ENCODE peak calls at places on chromosomes 7 and 10, in eight cellular contexts. O is astrocyte of the spinal cord, T is bronchial epithelial cell, P is testis, Q is AG09309, R is upper lobe of right lung, B is OCI-LY7, F is fibroblast of pulmonary artery. V is an unnamed sample.

GRCh38 chr10:33132626-33133025 is 174.6 kb upstream of the ITGB1 start:
- DNase-seq in F (no peak), Q (no peak), P (no peak), O (no peak), T (peak), R (no peak), B (peak), V (no peak)

GRCh38 chr7:156034397-156034796 is 222.1 kb upstream of the SHH start:
- DNase-seq in T (no peak), B (peak), F (no peak), Q (no peak), R (no peak), P (no peak), O (no peak), V (peak)

GRCh38 chr10:96714031-96714590 is 6.2 kb downstream of the PIK3AP1 start:
- DNase-seq in T (peak), P (no peak), Q (peak), B (no peak), F (no peak), O (peak), R (no peak), V (no peak)

GRCh38 chr7:8201846-8202441 is 60.0 kb downstream of the ICA1 start:
- DNase-seq in P (no peak), T (peak), F (no peak), O (no peak), B (no peak), Q (no peak), R (no peak), V (no peak)

GRCh38 chr10:126842836-126843235 is 62.4 kb upstream of the DOCK1 start:
- DNase-seq in P (no peak), T (no peak), Q (no peak), O (no peak), F (no peak), B (no peak), R (no peak), V (no peak)

GRCh38 chr10:112361951-112362770 is 11.8 kb upstream of the ACSL5 start:
- DNase-seq in R (peak), Q (no peak), B (no peak), O (peak), P (peak), F (peak), T (peak), V (no peak)

GRCh38 chr10:52284416-52285013 is 29.6 kb upstream of the DKK1 start:
- DNase-seq in Q (no peak), F (no peak), B (no peak), R (no peak), P (no peak), O (no peak), T (no peak), V (no peak)

GRCh38 chr10:108970016-108970415 is 953.3 kb downstream of the XPNPEP1 start:
- DNase-seq in F (peak), B (peak), R (no peak), T (no peak), P (peak), O (peak), Q (no peak), V (no peak)

GRCh38 chr10:48445932-48446331 is 139.5 kb downstream of the MAPK8 start:
- DNase-seq in O (no peak), Q (no peak), B (no peak), P (no peak), F (no peak), T (no peak), R (no peak), V (no peak)

GRCh38 chr7:2595258-2595860 is 36.4 kb upstream of the TTYH3 start:
- DNase-seq in Q (no peak), O (no peak), T (no peak), F (no peak), R (no peak), P (no peak), B (no peak), V (no peak)

GRCh38 chr7:69177941-69178494 is 420.3 kb upstream of the AUTS2 start:
- DNase-seq in F (peak), R (no peak), Q (no peak), P (no peak), O (no peak), T (no peak), B (no peak), V (no peak)

GRCh38 chr7:77913977-77914607 is 115.5 kb downstream of the PHTF2 start:
- DNase-seq in Q (no peak), O (peak), B (no peak), F (peak), P (no peak), R (no peak), T (peak), V (no peak)

GRCh38 chr10:87757685-87758084 is 60.3 kb downstream of the ATAD1 start:
- DNase-seq in T (no peak), P (no peak), Q (no peak), R (no peak), B (no peak), F (no peak), O (no peak), V (no peak)

GRCh38 chr10:17607603-17608332 is 9.4 kb downstream of the HACD1 start:
- DNase-seq in R (no peak), T (peak), O (peak), F (peak), P (no peak), B (peak), Q (no peak), V (no peak)

GRCh38 chr7:264541-265191 is 25.3 kb upstream of the FOXL3 start:
- DNase-seq in B (no peak), Q (no peak), F (no peak), O (no peak), T (peak), R (no peak), P (no peak), V (no peak)

GRCh38 chr10:17286562-17287089 is 58.6 kb downstream of the VIM start:
- DNase-seq in O (no peak), B (no peak), R (no peak), P (no peak), T (no peak), F (no peak), Q (no peak), V (no peak)

GRCh38 chr10:119595715-119596515 is 849 bp downstream of the TIAL1 start:
- DNase-seq in P (peak), T (no peak), R (peak), F (peak), O (peak), B (peak), Q (no peak), V (no peak)

GRCh38 chr7:30930621-30931020 is 19.0 kb downstream of the AQP1 start:
- DNase-seq in P (peak), O (no peak), Q (no peak), F (peak), R (peak), T (no peak), B (no peak), V (no peak)

GRCh38 chr7:27994639-27995038 is 186.0 kb downstream of the JAZF1 start:
- DNase-seq in R (no peak), F (peak), O (peak), Q (no peak), B (no peak), T (no peak), P (no peak), V (no peak)

GRCh38 chr7:18174996-18175395 is 147.3 kb upstream of the PRPS1L1 start:
- DNase-seq in B (no peak), O (no peak), T (no peak), R (no peak), P (no peak), Q (no peak), F (no peak), V (no peak)

GRCh38 chr7:101410743-101411476 is 48.2 kb downstream of the COL26A1 start:
- DNase-seq in O (no peak), P (peak), R (no peak), F (peak), T (no peak), Q (no peak), B (peak), V (no peak)

GRCh38 chr7:124752310-124752709 is 13.3 kb downstream of the GPR37 start:
- DNase-seq in T (no peak), R (no peak), B (no peak), O (peak), P (no peak), Q (no peak), F (no peak), V (no peak)

GRCh38 chr10:120423350-120424197 is 33.5 kb upstream of the PLPP4 start:
- DNase-seq in F (peak), Q (no peak), O (peak), R (peak), P (peak), B (peak), T (peak), V (no peak)

GRCh38 chr10:21529236-21529910 is 3.9 kb upstream of the SKIDA1 start:
- DNase-seq in T (no peak), Q (no peak), B (no peak), F (no peak), P (no peak), O (no peak), R (no peak), V (no peak)

GRCh38 chr10:3091346-3091787 is 24.0 kb downstream of the PFKP start:
- DNase-seq in T (peak), F (peak), R (peak), P (no peak), O (peak), Q (peak), B (no peak), V (peak)

GRCh38 chr7:138603549-138604324 is 97.4 kb downstream of the SVOPL start:
- DNase-seq in P (no peak), O (no peak), T (no peak), B (no peak), Q (no peak), F (no peak), R (no peak), V (no peak)

GRCh38 chr7:542131-542934 is 22.7 kb upstream of the PDGFA start:
- DNase-seq in F (no peak), Q (no peak), O (no peak), T (no peak), R (no peak), P (no peak), B (no peak), V (no peak)

GRCh38 chr7:88664630-88665233 is 94.8 kb upstream of the ZNF804B start:
- DNase-seq in F (peak), Q (no peak), R (no peak), T (peak), O (peak), P (no peak), B (no peak), V (no peak)

GRCh38 chr7:95811846-95812445 is 39.6 kb downstream of the DYNC1I1 start:
- DNase-seq in P (no peak), B (no peak), O (peak), T (no peak), F (no peak), Q (no peak), R (no peak), V (no peak)

GRCh38 chr7:28900311-28900710 is 57.8 kb downstream of the TRIL start:
- DNase-seq in T (no peak), F (no peak), O (no peak), Q (no peak), B (no peak), P (no peak), R (no peak), V (no peak)

GRCh38 chr10:5959581-5960069 is 17.7 kb downstream of the IL15RA start:
- DNase-seq in Q (no peak), R (no peak), B (no peak), F (no peak), T (no peak), O (no peak), P (peak), V (no peak)

GRCh38 chr10:103838851-103839512 is 16.4 kb downstream of the SH3PXD2A start:
- DNase-seq in F (no peak), P (no peak), R (no peak), Q (no peak), O (no peak), B (no peak), T (no peak), V (no peak)

GRCh38 chr7:151833691-151834090 is 43.2 kb downstream of the PRKAG2 start:
- DNase-seq in P (no peak), F (no peak), B (no peak), T (no peak), O (no peak), Q (no peak), R (no peak), V (no peak)

GRCh38 chr10:69405221-69405620 is 11.5 kb downstream of the TACR2 start:
- DNase-seq in Q (no peak), T (peak), P (no peak), B (no peak), F (no peak), R (no peak), O (no peak), V (no peak)

GRCh38 chr7:23864984-23865383 is 155.0 kb downstream of the STK31 start:
- DNase-seq in F (peak), R (no peak), O (peak), T (peak), B (no peak), P (no peak), Q (peak), V (no peak)

DNA sequence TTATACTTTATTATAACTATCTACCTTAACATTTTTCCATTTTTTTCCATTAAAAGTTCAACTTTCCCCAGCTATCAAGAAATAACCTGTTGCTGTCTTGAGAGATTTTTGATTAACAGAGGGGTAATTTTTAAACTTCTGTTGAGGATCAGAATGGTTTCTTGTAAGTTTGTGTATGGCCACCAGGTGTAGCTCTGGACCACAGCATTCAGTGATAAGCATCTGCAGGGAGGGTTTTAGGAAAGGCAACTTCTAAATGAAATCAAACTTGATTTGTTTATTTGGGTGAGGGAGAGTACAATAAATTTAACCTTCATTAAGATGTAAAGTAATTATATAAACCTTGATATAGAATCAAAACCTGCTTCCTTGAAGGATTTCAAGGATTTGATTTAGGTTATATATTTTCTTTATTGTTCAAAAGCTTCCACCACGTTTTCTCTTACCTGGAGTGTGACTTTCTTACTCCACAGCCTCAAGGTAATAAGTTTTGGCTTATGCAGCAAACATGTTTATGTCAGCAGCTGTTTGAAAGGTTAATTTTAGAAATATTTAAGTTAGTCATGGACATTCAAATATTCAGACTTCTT is 153.3 kb downstream of the STK31 start:
- DNase-seq in P (no peak), B (peak), Q (peak), F (peak), O (peak), R (no peak), T (peak), V (peak)
- TF ChIP-seq CTCF in P (no peak), B (peak), Q (peak), F (peak), O (peak), R (peak), T (peak), V (peak)

DNA sequence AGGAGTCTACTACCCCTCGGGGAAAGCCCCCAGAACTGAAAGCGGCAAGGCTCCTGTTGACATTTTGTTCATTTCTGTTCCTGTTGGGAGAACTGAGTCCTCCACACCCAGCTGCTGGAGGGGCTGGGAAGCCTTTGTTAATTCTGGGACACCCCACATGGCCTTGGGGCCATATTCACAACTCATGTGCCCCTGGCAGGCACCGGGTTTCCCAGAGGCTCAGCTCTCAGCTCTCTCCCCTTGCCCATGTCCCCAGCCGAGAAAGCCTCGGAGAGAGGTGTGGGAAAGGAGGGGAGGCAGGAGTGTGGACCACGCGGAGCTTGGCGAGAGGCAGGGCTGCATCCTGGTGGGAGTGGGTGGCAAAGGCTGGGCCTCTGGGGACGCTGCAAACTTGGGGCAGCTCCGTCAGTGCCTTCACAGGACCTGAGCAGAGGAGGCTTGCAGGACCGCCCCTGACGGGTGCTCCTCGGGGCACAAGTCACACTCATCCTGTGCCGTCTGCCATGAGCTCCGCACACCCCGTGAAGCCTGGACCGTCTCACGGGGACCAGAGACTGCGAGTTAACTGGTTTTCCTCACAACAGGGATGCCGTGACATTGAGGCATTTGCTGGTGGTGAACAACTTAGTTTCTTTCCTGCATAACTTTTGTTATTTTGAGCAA is 140.9 kb downstream of the DNAJB6 start:
- DNase-seq in B (no peak), P (no peak), F (no peak), R (peak), O (no peak), Q (no peak), T (no peak), V (no peak)
- H3K4me3 ChIP-seq in B (no peak), P (no peak), F (no peak), R (no peak), O (no peak), Q (peak), T (no peak), V (no peak)

GRCh38 chr10:77004917-77005564 is 632.6 kb downstream of the KCNMA1 start:
- DNase-seq in Q (peak), F (peak), B (peak), T (peak), R (no peak), P (peak), O (peak), V (no peak)
- TF ChIP-seq CTCF in Q (peak), F (peak), B (peak), T (peak), R (peak), P (peak), O (peak), V (peak)

GRCh38 chr7:116986611-116987565 is 33.6 kb downstream of the ST7 start:
- DNase-seq in B (no peak), Q (no peak), T (no peak), P (no peak), R (no peak), O (no peak), F (peak), V (no peak)
- H3K4me3 ChIP-seq in B (no peak), Q (no peak), T (no peak), P (no peak), R (no peak), O (no peak), F (no peak), V (no peak)

GRCh38 chr7:32163141-32163806 is 93.1 kb upstream of the PDE1C start:
- DNase-seq in B (no peak), O (peak), F (peak), P (no peak), R (no peak), Q (peak), T (peak), V (no peak)
- TF ChIP-seq CTCF in B (no peak), O (no peak), F (no peak), P (no peak), R (no peak), Q (no peak), T (no peak), V (no peak)

GRCh38 chr10:101772895-101773761 is 2.8 kb downstream of the FGF8 start:
- DNase-seq in Q (no peak), O (no peak), F (no peak), B (no peak), T (no peak), P (no peak), R (peak), V (no peak)
- H3K4me3 ChIP-seq in Q (no peak), O (no peak), F (no peak), B (no peak), T (no peak), P (no peak), R (no peak), V (no peak)

GRCh38 chr7:51352174-51353145 is 35.9 kb upstream of the COBL start:
- DNase-seq in B (no peak), T (no peak), O (no peak), Q (no peak), P (no peak), R (no peak), F (no peak), V (no peak)
- TF ChIP-seq CTCF in B (no peak), T (no peak), O (no peak), Q (no peak), P (no peak), R (no peak), F (no peak), V (no peak)

GRCh38 chr10:45376364-45376801 is 2.4 kb downstream of the ALOX5 start:
- DNase-seq in R (no peak), P (no peak), Q (no peak), B (peak), O (no peak), T (no peak), F (no peak), V (no peak)

GRCh38 chr10:45377321-45377720 is 3.3 kb downstream of the ALOX5 start:
- DNase-seq in T (no peak), O (no peak), B (no peak), F (no peak), R (no peak), Q (no peak), P (no peak), V (no peak)

GRCh38 chr10:45375101-45375500 is 1.1 kb downstream of the ALOX5 start:
- DNase-seq in R (no peak), B (no peak), P (no peak), O (no peak), F (no peak), Q (no peak), T (no peak), V (no peak)

GRCh38 chr10:45374451-45375052 is 536 bp downstream of the ALOX5 start:
- DNase-seq in O (no peak), P (no peak), Q (no peak), B (peak), F (no peak), T (peak), R (peak), V (no peak)

GRCh38 chr10:45375716-45376231 is 1.8 kb downstream of the ALOX5 start:
- DNase-seq in F (no peak), O (no peak), P (no peak), R (peak), T (no peak), B (peak), Q (no peak), V (no peak)
- H3K4me3 ChIP-seq in F (no peak), O (no peak), P (no peak), R (peak), T (no peak), B (peak), Q (no peak), V (peak)

DNA sequence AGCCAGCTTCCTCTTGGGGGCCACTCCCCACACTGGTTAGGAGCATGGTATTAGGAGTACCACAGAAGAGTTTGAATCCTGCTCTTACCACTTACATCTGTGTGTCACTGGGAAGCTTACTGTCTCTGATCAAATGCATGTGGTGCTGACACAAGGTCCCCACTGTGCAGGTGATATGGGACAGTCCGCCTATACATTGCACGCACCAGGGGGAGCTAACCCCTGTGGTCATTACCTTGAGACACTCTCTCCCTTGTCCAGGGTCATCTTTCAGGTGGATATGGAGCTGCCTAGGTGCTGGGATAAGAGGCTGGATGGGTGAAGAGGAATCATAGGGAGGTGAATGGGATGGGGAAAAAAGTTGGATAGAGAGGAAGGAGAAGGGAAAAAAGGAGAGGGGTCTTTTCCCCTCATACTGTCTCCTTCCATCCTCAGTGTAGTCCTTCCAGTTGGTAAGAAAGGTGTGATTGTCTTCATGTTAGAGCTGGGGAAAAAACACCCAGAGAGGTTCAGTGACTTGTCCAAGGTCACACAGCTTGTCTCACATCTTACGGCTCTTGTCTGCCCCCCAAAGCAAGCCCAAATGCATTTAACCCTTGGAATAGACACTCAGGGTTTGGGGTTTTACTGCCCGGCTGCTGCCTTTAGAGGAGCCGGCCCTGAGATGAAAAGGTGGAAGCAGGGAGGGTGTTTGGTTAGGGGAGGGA is 125.9 kb downstream of the CDH23 start:
- DNase-seq in O (no peak), B (peak), T (no peak), R (no peak), F (no peak), Q (no peak), P (no peak), V (no peak)
- TF ChIP-seq CTCF in O (no peak), B (peak), T (no peak), R (no peak), F (no peak), Q (no peak), P (no peak), V (no peak)

GRCh38 chr7:42561797-42562196 is 324.8 kb upstream of the GLI3 start:
- DNase-seq in R (no peak), B (no peak), P (no peak), O (no peak), T (peak), Q (no peak), F (no peak), V (no peak)
- H3K4me3 ChIP-seq in R (no peak), B (no peak), P (no peak), O (no peak), T (no peak), Q (no peak), F (no peak), V (no peak)

V was measured in GM12864.